ENCODE peak calls at places on chromosome 20, in five cellular contexts. T is stimulated activated CD8-positive, alpha-beta memory T cell treated with anti-CD3 and anti-CD28 coated beads, Interleukin-12 subunit alpha, Interleukin-12 subunit beta, amount 100 ng/mL, for 4 hours; L is activated CD4-positive, alpha-beta T cell treated with anti-CD3 and anti-CD28 coated beads for 24 hours; Y is heart right ventricle; Z is stimulated activated naive CD8-positive, alpha-beta T cell treated with anti-CD3 and anti-CD28 coated beads, Interleukin-15, amount 100 ng/mL, for 72 hours. G is an unnamed sample.

GRCh38 chr20:35604444-35604750 is 11.2 kb upstream of the SPAG4 start:
- DNase-seq in T (no peak), L (no peak), Y (no peak), Z (no peak), G (no peak)

GRCh38 chr20:52859156-52859887 is 112.8 kb upstream of the TSHZ2 start:
- DNase-seq in T (no peak), L (no peak), Y (peak), Z (no peak), G (no peak)

GRCh38 chr20:45408646-45409213 is 641 bp downstream of the DBNDD2 start:
- DNase-seq in T (no peak), L (no peak), Y (peak), Z (no peak), G (no peak)

GRCh38 chr20:8557711-8558110 is 425.6 kb downstream of the PLCB1 start:
- DNase-seq in T (no peak), L (no peak), Y (no peak), Z (no peak), G (no peak)

GRCh38 chr20:4227085-4227821 is 211.9 kb upstream of the RNF24 start:
- DNase-seq in T (no peak), L (no peak), Y (no peak), Z (no peak), G (no peak)

GRCh38 chr20:46200582-46201570 is 82.8 kb downstream of the CD40 start:
- DNase-seq in T (no peak), L (no peak), Y (no peak), Z (no peak), G (no peak)

GRCh38 chr20:6525447-6526303 is 241.8 kb upstream of the BMP2 start:
- DNase-seq in T (no peak), L (no peak), Y (no peak), Z (no peak), G (no peak)

GRCh38 chr20:3603108-3603507 is 60.1 kb downstream of the GFRA4 start:
- DNase-seq in T (no peak), L (no peak), Y (no peak), Z (no peak), G (no peak)

GRCh38 chr20:37505263-37506165 is 15.5 kb upstream of the NNAT start:
- DNase-seq in T (no peak), L (no peak), Y (no peak), Z (no peak), G (no peak)

GRCh38 chr20:13749811-13750210 is 34.9 kb downstream of the ESF1 start:
- DNase-seq in T (no peak), L (no peak), Y (no peak), Z (no peak), G (no peak)

GRCh38 chr20:24100370-24101011 is 111.9 kb upstream of the GGTLC1 start:
- DNase-seq in T (no peak), L (peak), Y (peak), Z (peak), G (no peak)

GRCh38 chr20:20084296-20084752 is 32.0 kb downstream of the CFAP61 start:
- DNase-seq in T (no peak), L (no peak), Y (no peak), Z (no peak), G (no peak)

GRCh38 chr20:61895016-61895415 is 170.7 kb downstream of the TAF4 start:
- DNase-seq in T (no peak), L (no peak), Y (no peak), Z (no peak), G (no peak)

GRCh38 chr20:13684566-13685222 is 46.0 kb upstream of the TASP1 start:
- DNase-seq in T (no peak), L (no peak), Y (no peak), Z (no peak), G (peak)

GRCh38 chr20:34941224-34941623 is 14.4 kb downstream of the GSS start:
- DNase-seq in T (no peak), L (no peak), Y (no peak), Z (no peak), G (no peak)

GRCh38 chr20:53785320-53785719 is 191.7 kb upstream of the ZNF217 start:
- DNase-seq in T (no peak), L (no peak), Y (no peak), Z (no peak), G (no peak)

GRCh38 chr20:10706460-10706811 is 32.6 kb upstream of the JAG1 start:
- DNase-seq in T (no peak), L (no peak), Y (no peak), Z (no peak), G (no peak)

GRCh38 chr20:24780648-24781047 is 168.4 kb upstream of the CST7 start:
- DNase-seq in T (no peak), L (no peak), Y (no peak), Z (no peak), G (no peak)

GRCh38 chr20:24873015-24873620 is 76.0 kb upstream of the CST7 start:
- DNase-seq in T (no peak), L (no peak), Y (no peak), Z (no peak), G (no peak)

GRCh38 chr20:16654858-16655257 is 75.0 kb upstream of the SNRPB2 start:
- DNase-seq in T (no peak), L (no peak), Y (no peak), Z (no peak), G (no peak)

GRCh38 chr20:14775778-14776177 is 438.4 kb upstream of the FLRT3 start:
- DNase-seq in T (no peak), L (no peak), Y (no peak), Z (no peak), G (no peak)

GRCh38 chr20:33663161-33664084 is 1.3 kb downstream of the C20orf144 start:
- DNase-seq in T (peak), L (peak), Y (peak), Z (peak), G (peak)